ENCODE peak calls at places on chromosomes 12 and 14, in four cellular contexts. Y is activated T-cell treated with anti-CD3 and anti-CD28 coated beads for 1 hour, D is left ventricle myocardium superior, Q is ELR. E is an unnamed sample.

GRCh38 chr14:75183225-75183624 is 6.8 kb upstream of the TMED10 start:
- DNase-seq in Y (no peak), D (no peak), Q (no peak), E (no peak)

GRCh38 chr12:59320112-59320511 is 275.7 kb upstream of the SLC16A7 start:
- DNase-seq in Y (no peak), D (no peak), Q (no peak), E (no peak)

GRCh38 chr12:40992674-40993073 is 195.4 kb upstream of the PDZRN4 start:
- DNase-seq in Y (no peak), D (no peak), Q (no peak), E (no peak)

GRCh38 chr12:95838125-95838524 is 20.6 kb upstream of the SNRPF start:
- DNase-seq in Y (no peak), D (no peak), Q (peak), E (no peak)

GRCh38 chr12:40691913-40692616 is at the start of gene CNTN1:
- DNase-seq in Y (no peak), D (peak), Q (no peak), E (no peak)

GRCh38 chr12:78392918-78393317 is 471.7 kb upstream of the SYT1 start:
- DNase-seq in Y (no peak), D (no peak), Q (peak), E (no peak)

GRCh38 chr12:39846971-39847661 is 227.5 kb upstream of the ABCD2 start:
- DNase-seq in Y (no peak), D (no peak), Q (no peak), E (no peak)

GRCh38 chr14:91115986-91116385 is 2.1 kb downstream of the DGLUCY start:
- DNase-seq in Y (no peak), D (no peak), Q (peak), E (no peak)

GRCh38 chr12:91565246-91565645 is 382.6 kb upstream of the DCN start:
- DNase-seq in Y (no peak), D (no peak), Q (no peak), E (no peak)

GRCh38 chr12:77954156-77954555 is 123.5 kb downstream of the NAV3 start:
- DNase-seq in Y (no peak), D (no peak), Q (peak), E (no peak)

GRCh38 chr14:92352158-92352985 is 29.4 kb downstream of the SLC24A4 start:
- DNase-seq in Y (peak), D (no peak), Q (peak), E (no peak)

GRCh38 chr14:52950898-52951729 is at the start of gene FERMT2:
- DNase-seq in Y (no peak), D (peak), Q (peak), E (no peak)

GRCh38 chr14:52950410-52950897 is 396 bp downstream of the FERMT2 start:
- DNase-seq in Y (peak), D (peak), Q (peak), E (no peak)

GRCh38 chr12:34601689-34602088 is 579.4 kb downstream of the ALG10 start:
- DNase-seq in Y (no peak), D (no peak), Q (no peak), E (no peak)

GRCh38 chr12:67433393-67434175 is 164.4 kb downstream of the CAND1 start:
- DNase-seq in Y (no peak), D (no peak), Q (peak), E (no peak)

GRCh38 chr12:85310025-85310424 is 30.0 kb downstream of the ALX1 start:
- DNase-seq in Y (no peak), D (no peak), Q (peak), E (no peak)

GRCh38 chr12:29226621-29227020 is 77.5 kb downstream of the FAR2 start:
- DNase-seq in Y (no peak), D (no peak), Q (no peak), E (no peak)

GRCh38 chr12:26133508-26133907 is 8.7 kb upstream of the BHLHE41 start:
- DNase-seq in Y (no peak), D (no peak), Q (no peak), E (no peak)

GRCh38 chr14:33696165-33696564 is 254.7 kb downstream of the EGLN3 start:
- DNase-seq in Y (no peak), D (no peak), Q (no peak), E (no peak)

GRCh38 chr14:99809864-99810854 is 16.9 kb downstream of the EML1 start:
- DNase-seq in Y (no peak), D (peak), Q (no peak), E (no peak)

GRCh38 chr12:114848661-114849060 is 164.7 kb upstream of the TBX3 start:
- DNase-seq in Y (no peak), D (no peak), Q (peak), E (no peak)

GRCh38 chr12:68794653-68795253 is 13.2 kb upstream of the MDM2 start:
- DNase-seq in Y (no peak), D (no peak), Q (peak), E (no peak)

GRCh38 chr12:88572785-88573565 is 7.3 kb downstream of the KITLG start:
- DNase-seq in Y (no peak), D (no peak), Q (no peak), E (no peak)

GRCh38 chr12:59734371-59734770 is 138.5 kb downstream of the SLC16A7 start:
- DNase-seq in Y (no peak), D (no peak), Q (no peak), E (no peak)

E was measured in effector CD8-positive, alpha-beta T cell.